ENCODE peak calls at places on chromosome 15, in four cellular contexts. L, Y, O and N are unnamed samples.

GRCh38 chr15:100922192-100923040 is 3.3 kb downstream of the LRRK1 start:
- DNase-seq in Y (no peak), O (no peak), L (no peak), N (no peak)

GRCh38 chr15:65363306-65363705 is 14.5 kb downstream of the IGDCC3 start:
- DNase-seq in L (no peak), O (no peak), Y (no peak), N (no peak)

GRCh38 chr15:74799843-74800558 is 12.6 kb upstream of the LMAN1L start:
- DNase-seq in L (peak), O (peak), Y (peak), N (peak)

GRCh38 chr15:70866982-70867644 is 13.2 kb upstream of the LARP6 start:
- DNase-seq in O (no peak), Y (no peak), L (no peak), N (no peak)

GRCh38 chr15:85725564-85725963 is 69.2 kb downstream of the KLHL25 start:
- DNase-seq in L (no peak), Y (no peak), O (no peak), N (no peak)

GRCh38 chr15:78906310-78906608 is 33.6 kb downstream of the MORF4L1 start:
- DNase-seq in L (no peak), O (no peak), Y (peak), N (peak)

GRCh38 chr15:71055461-71055860 is 59.8 kb upstream of the THSD4 start:
- DNase-seq in L (no peak), Y (no peak), O (no peak), N (peak)

GRCh38 chr15:51861557-51862350 is 32.3 kb downstream of the TMOD3 start:
- DNase-seq in O (no peak), Y (no peak), L (no peak), N (peak)

GRCh38 chr15:84653584-84653909 is 536 bp downstream of the WDR73 start:
- DNase-seq in L (no peak), O (no peak), Y (no peak), N (no peak)

GRCh38 chr15:69298697-69299441 is at the start of gene PAQR5:
- DNase-seq in Y (no peak), O (peak), L (peak), N (no peak)

GRCh38 chr15:67931861-67932260 is 92.0 kb upstream of the RNU6-1 start:
- DNase-seq in O (no peak), L (no peak), Y (no peak), N (peak)

GRCh38 chr15:31893770-31894169 is 136.5 kb upstream of the CHRNA7 start:
- DNase-seq in Y (no peak), L (no peak), O (no peak), N (no peak)

GRCh38 chr15:66754789-66755188 is 52.8 kb downstream of the SMAD6 start:
- DNase-seq in L (no peak), O (no peak), Y (no peak), N (no peak)

GRCh38 chr15:80834402-80834801 is 55.2 kb downstream of the CEMIP start:
- DNase-seq in L (no peak), Y (no peak), O (no peak), N (no peak)

GRCh38 chr15:81744364-81744763 is 301.5 kb downstream of the MEX3B start:
- DNase-seq in Y (no peak), L (peak), O (no peak), N (no peak)

GRCh38 chr15:64895285-64896065 is 16.2 kb upstream of the ANKDD1A start:
- DNase-seq in Y (no peak), L (no peak), O (no peak), N (no peak)

GRCh38 chr15:66923438-66923881 is 141.9 kb upstream of the SMAD3 start:
- DNase-seq in O (no peak), Y (no peak), L (peak), N (peak)

GRCh38 chr15:45630958-45631691 is 3.7 kb upstream of the SQOR start:
- DNase-seq in O (no peak), Y (peak), L (no peak), N (peak)

GRCh38 chr15:40002295-40002694 is 36.7 kb downstream of the SRP14 start:
- DNase-seq in L (no peak), O (no peak), Y (no peak), N (peak)

GRCh38 chr15:23565395-23566069 is at the start of gene MKRN3:
- DNase-seq in Y (no peak), L (peak), O (no peak), N (no peak)

GRCh38 chr15:81950841-81951414 is 94.9 kb downstream of the MEX3B start:
- DNase-seq in O (peak), L (no peak), Y (no peak), N (no peak)

GRCh38 chr15:78934063-78935023 is 10.5 kb downstream of the CTSH start:
- DNase-seq in L (no peak), O (peak), Y (no peak), N (no peak)

GRCh38 chr15:99450896-99451358 is 114.9 kb upstream of the MEF2A start:
- DNase-seq in Y (no peak), L (peak), O (no peak), N (peak)

GRCh38 chr15:100349696-100350433 is 8.1 kb upstream of the ADAMTS17 start:
- DNase-seq in L (peak), O (peak), Y (peak), N (peak)

GRCh38 chr15:38325290-38325990 is 72.8 kb downstream of the SPRED1 start:
- DNase-seq in L (no peak), O (no peak), Y (no peak), N (peak)

GRCh38 chr15:94327356-94327936 is 96.1 kb downstream of the MCTP2 start:
- DNase-seq in O (peak), L (no peak), Y (no peak), N (peak)

GRCh38 chr15:71374607-71375352 is 259.5 kb downstream of the THSD4 start:
- DNase-seq in O (no peak), Y (no peak), L (peak), N (no peak)

GRCh38 chr15:86595741-86596140 is 516.1 kb downstream of the AGBL1 start:
- DNase-seq in L (no peak), O (no peak), Y (peak), N (peak)

GRCh38 chr15:58467121-58467721 is 35.4 kb downstream of the LIPC start:
- DNase-seq in Y (no peak), L (no peak), O (no peak), N (no peak)

GRCh38 chr15:69087581-69087980 is 72.9 kb upstream of the GLCE start:
- DNase-seq in Y (no peak), L (no peak), O (no peak), N (no peak)

GRCh38 chr15:74620636-74621545 is 5.3 kb downstream of the CLK3 start:
- DNase-seq in O (peak), Y (peak), L (peak), N (peak)

GRCh38 chr15:31932581-31932980 is 97.7 kb upstream of the CHRNA7 start:
- DNase-seq in Y (no peak), L (no peak), O (no peak), N (no peak)

GRCh38 chr15:48144889-48145288 is 24.1 kb downstream of the SLC24A5 start:
- DNase-seq in L (no peak), O (no peak), Y (no peak), N (no peak)